ENCODE peak calls at places on chromosome 1, in five cellular contexts. One of them, this sample, is unnamed. For H3K4me1, the result is how much of the 10 kb centered on the place peaks cover.

GRCh38 chr1:192445243-192445642 is 128.5 kb downstream of the RGS21 start:
- DNase-seq in SK-N-SH: no peak
- DNase-seq in stomach: no peak
- DNase-seq in H1: no peak
- DNase-seq in GM23338: peak
- DNase-seq in this sample: no peak

GRCh38 chr1:231338270-231339128 is at the start of gene SPRTN:
- DNase-seq in SK-N-SH: peak
- DNase-seq in stomach: no peak
- DNase-seq in H1: no peak
- DNase-seq in GM23338: peak
- DNase-seq in this sample: no peak

GRCh38 chr1:59214764-59215208 is 82.1 kb upstream of the FGGY start:
- DNase-seq in SK-N-SH: no peak
- DNase-seq in stomach: peak
- DNase-seq in H1: no peak
- DNase-seq in GM23338: no peak
- DNase-seq in this sample: no peak

GRCh38 chr1:235279627-235280194 is 48.3 kb downstream of the ARID4B start:
- DNase-seq in SK-N-SH: no peak
- DNase-seq in stomach: no peak
- DNase-seq in H1: no peak
- DNase-seq in GM23338: no peak
- DNase-seq in this sample: no peak

GRCh38 chr1:168654198-168654910 is 74.7 kb downstream of the DPT start:
- DNase-seq in SK-N-SH: no peak
- DNase-seq in stomach: no peak
- DNase-seq in H1: no peak
- DNase-seq in GM23338: no peak
- DNase-seq in this sample: no peak

GRCh38 chr1:203219934-203220333 is 9.5 kb downstream of the CHIT1 start:
- DNase-seq in SK-N-SH: no peak
- DNase-seq in stomach: no peak
- DNase-seq in H1: peak
- DNase-seq in GM23338: peak
- DNase-seq in this sample: no peak

GRCh38 chr1:177023249-177023648 is 141.3 kb downstream of the ASTN1 start:
- DNase-seq in SK-N-SH: no peak
- DNase-seq in stomach: no peak
- DNase-seq in H1: no peak
- DNase-seq in GM23338: no peak
- DNase-seq in this sample: no peak

GRCh38 chr1:62689524-62689923 is 1.3 kb upstream of the DOCK7 start:
- DNase-seq in SK-N-SH: no peak
- DNase-seq in stomach: no peak
- DNase-seq in H1: no peak
- DNase-seq in GM23338: no peak
- DNase-seq in this sample: no peak

GRCh38 chr1:22772054-22772453 is 61.4 kb downstream of the EPHB2 start:
- DNase-seq in SK-N-SH: no peak
- DNase-seq in stomach: no peak
- DNase-seq in H1: no peak
- DNase-seq in GM23338: no peak
- DNase-seq in this sample: no peak

GRCh38 chr1:193120604-193121166 is 1.1 kb upstream of the CDC73 start:
- DNase-seq in SK-N-SH: peak
- DNase-seq in stomach: no peak
- DNase-seq in H1: no peak
- DNase-seq in GM23338: no peak
- DNase-seq in this sample: no peak

GRCh38 chr1:170562644-170563338 is 30.8 kb downstream of the GORAB start:
- DNase-seq in SK-N-SH: peak
- DNase-seq in stomach: no peak
- DNase-seq in H1: no peak
- DNase-seq in GM23338: peak
- DNase-seq in this sample: no peak

GRCh38 chr1:110675060-110675791 is 486 bp upstream of the KCNA3 start:
- DNase-seq in SK-N-SH: no peak
- DNase-seq in stomach: no peak
- DNase-seq in H1: peak
- DNase-seq in GM23338: peak
- DNase-seq in this sample: no peak

GRCh38 chr1:190377294-190377693 is 100.4 kb downstream of the BRINP3 start:
- DNase-seq in SK-N-SH: no peak
- DNase-seq in stomach: no peak
- DNase-seq in H1: no peak
- DNase-seq in GM23338: no peak
- DNase-seq in this sample: no peak

DNA sequence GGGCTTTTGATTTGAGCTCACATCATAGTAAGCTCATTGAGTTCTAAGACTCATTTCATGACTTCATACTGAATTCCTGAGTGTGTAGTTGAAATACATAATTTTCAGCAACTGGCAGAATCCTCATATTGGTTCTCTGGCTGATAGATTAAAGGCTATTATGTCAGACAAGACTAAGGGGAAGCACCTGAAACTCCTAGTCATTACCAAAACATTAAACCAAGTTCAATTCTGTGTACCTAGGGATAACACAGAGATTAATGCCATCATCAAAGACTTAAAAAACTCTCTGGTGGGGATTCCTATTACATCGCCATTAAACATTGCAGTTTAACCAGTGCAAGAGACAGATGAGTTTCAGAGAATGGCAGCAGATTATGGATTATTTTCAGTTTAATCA is 339.1 kb downstream of the PTPRC start:
- DNase-seq in SK-N-SH: no peak
- DNase-seq in stomach: no peak
- DNase-seq in H1: no peak
- DNase-seq in GM23338: no peak
- DNase-seq in this sample: no peak
- H3K4me1 ChIP-seq in SK-N-SH: under half
- H3K4me1 ChIP-seq in stomach: under half
- H3K4me1 ChIP-seq in H1: under half
- H3K4me1 ChIP-seq in GM23338: under half
- H3K4me1 ChIP-seq in this sample: under half

GRCh38 chr1:92276082-92276481 is 22.7 kb downstream of the GLMN start:
- DNase-seq in SK-N-SH: no peak
- DNase-seq in stomach: no peak
- DNase-seq in H1: no peak
- DNase-seq in GM23338: no peak
- DNase-seq in this sample: no peak

GRCh38 chr1:92274939-92275338 is 23.8 kb downstream of the GLMN start:
- DNase-seq in SK-N-SH: no peak
- DNase-seq in stomach: no peak
- DNase-seq in H1: no peak
- DNase-seq in GM23338: no peak
- DNase-seq in this sample: no peak

GRCh38 chr1:92273039-92273438 is 25.7 kb downstream of the GLMN start:
- DNase-seq in SK-N-SH: no peak
- DNase-seq in stomach: no peak
- DNase-seq in H1: no peak
- DNase-seq in GM23338: no peak
- DNase-seq in this sample: no peak

GRCh38 chr1:92277105-92277504 is 21.7 kb downstream of the GLMN start:
- DNase-seq in SK-N-SH: no peak
- DNase-seq in stomach: no peak
- DNase-seq in H1: no peak
- DNase-seq in GM23338: no peak
- DNase-seq in this sample: no peak
- TF ChIP-seq POLR2AphosphoS5 in SK-N-SH: no peak
- TF ChIP-seq POLR2AphosphoS5 in stomach: no peak
- TF ChIP-seq POLR2AphosphoS5 in H1: no peak
- TF ChIP-seq POLR2AphosphoS5 in GM23338: no peak
- TF ChIP-seq POLR2AphosphoS5 in this sample: no peak

GRCh38 chr1:33635336-33636012 is 163.0 kb downstream of the ZSCAN20 start:
- DNase-seq in SK-N-SH: no peak
- DNase-seq in stomach: no peak
- DNase-seq in H1: peak
- DNase-seq in GM23338: peak
- DNase-seq in this sample: no peak

GRCh38 chr1:33636209-33636608 is 163.8 kb downstream of the ZSCAN20 start:
- DNase-seq in SK-N-SH: no peak
- DNase-seq in stomach: no peak
- DNase-seq in H1: no peak
- DNase-seq in GM23338: no peak
- DNase-seq in this sample: no peak

GRCh38 chr1:33640114-33640660 is 167.7 kb downstream of the ZSCAN20 start:
- DNase-seq in SK-N-SH: no peak
- DNase-seq in stomach: no peak
- DNase-seq in H1: no peak
- DNase-seq in GM23338: no peak
- DNase-seq in this sample: no peak

GRCh38 chr1:33637846-33638440 is 165.5 kb downstream of the ZSCAN20 start:
- DNase-seq in SK-N-SH: no peak
- DNase-seq in stomach: no peak
- DNase-seq in H1: no peak
- DNase-seq in GM23338: no peak
- DNase-seq in this sample: no peak

DNA sequence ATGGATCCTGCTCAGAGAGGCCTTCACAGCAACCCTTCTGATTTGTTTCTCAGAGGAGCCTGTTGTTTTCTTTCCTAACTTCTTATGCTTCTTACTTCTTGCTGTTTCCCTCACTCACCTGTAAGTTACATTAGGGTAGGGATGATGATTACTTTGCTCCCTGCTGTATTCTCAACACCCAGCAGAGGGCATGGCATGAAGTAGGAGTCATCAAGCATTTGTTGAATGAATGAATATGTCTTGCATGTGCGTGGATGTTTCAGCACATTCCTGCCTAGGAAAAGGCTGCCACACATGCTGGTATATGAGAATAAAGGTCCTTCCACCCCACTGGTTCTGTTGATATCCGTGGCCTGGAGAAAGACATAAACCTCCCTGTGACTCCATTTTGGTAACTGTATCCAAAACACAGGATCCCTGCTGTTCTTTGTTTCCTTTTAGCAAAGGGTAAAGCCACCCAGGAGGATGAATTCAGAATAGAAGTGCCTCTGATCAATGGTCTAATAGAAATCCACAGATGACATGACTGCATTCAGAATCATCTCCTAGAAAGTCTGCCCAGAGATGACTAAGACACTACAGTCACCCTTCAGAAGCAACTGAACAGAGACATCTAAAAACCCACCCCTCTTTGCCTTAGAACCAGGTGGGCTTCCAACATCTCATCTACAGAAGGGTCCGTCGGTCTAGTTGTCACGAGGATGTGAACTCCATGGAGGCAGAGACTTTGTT is 168.8 kb downstream of the ZSCAN20 start:
- DNase-seq in SK-N-SH: no peak
- DNase-seq in stomach: no peak
- DNase-seq in H1: peak
- DNase-seq in GM23338: peak
- DNase-seq in this sample: no peak
- TF ChIP-seq CTCF in SK-N-SH: peak
- TF ChIP-seq CTCF in stomach: no peak
- TF ChIP-seq CTCF in H1: peak
- TF ChIP-seq CTCF in GM23338: peak
- TF ChIP-seq CTCF in this sample: peak

DNA sequence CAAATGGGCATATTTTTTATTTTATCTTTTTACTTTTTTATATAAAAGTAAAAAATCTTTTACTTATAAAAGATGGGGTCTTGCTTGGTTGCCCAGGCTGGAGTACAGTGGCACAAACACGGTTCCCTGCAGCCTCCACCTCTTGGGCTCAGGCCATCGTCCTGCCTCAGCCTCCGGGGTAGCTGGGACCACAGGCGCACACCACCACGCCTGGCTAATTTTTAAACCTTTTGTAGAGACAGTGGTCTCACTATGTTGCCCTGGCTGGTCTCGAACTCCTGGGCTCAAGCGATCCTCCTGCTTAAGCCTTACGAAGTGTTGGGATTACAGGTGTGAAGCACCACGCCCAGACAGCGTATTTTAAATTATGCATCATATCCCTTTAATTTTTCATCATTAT is 986 bp downstream of the H6PD start:
- DNase-seq in SK-N-SH: no peak
- DNase-seq in stomach: no peak
- DNase-seq in H1: no peak
- DNase-seq in GM23338: no peak
- DNase-seq in this sample: no peak
- H3K4me1 ChIP-seq in SK-N-SH: under half
- H3K4me1 ChIP-seq in stomach: half or more
- H3K4me1 ChIP-seq in H1: under half
- H3K4me1 ChIP-seq in GM23338: under half
- H3K4me1 ChIP-seq in this sample: under half

GRCh38 chr1:40312238-40313205 is 4.6 kb downstream of the COL9A2 start:
- DNase-seq in SK-N-SH: no peak
- DNase-seq in stomach: peak
- DNase-seq in H1: no peak
- DNase-seq in GM23338: no peak
- DNase-seq in this sample: peak
- TF ChIP-seq POLR2AphosphoS5 in SK-N-SH: no peak
- TF ChIP-seq POLR2AphosphoS5 in stomach: no peak
- TF ChIP-seq POLR2AphosphoS5 in H1: no peak
- TF ChIP-seq POLR2AphosphoS5 in GM23338: no peak
- TF ChIP-seq POLR2AphosphoS5 in this sample: no peak

This sample was measured in transverse colon.